ENCODE peak calls at places on chromosomes 12 and 14, in six cellular contexts. Q is stimulated activated CD4-positive, alpha-beta T cell treated with anti-CD3 and anti-CD28 coated beads, Interleukin-2, amount 100 ng/mL, for 24 hours; D is left cardiac atrium; O is caudate nucleus; F is GM04504; Y is PC-3. V is an unnamed sample.
A peak's percentile ranks its signal among the peaks of the same experiment; 100 is the strongest.

GRCh38 chr12:9367828-9368227 is 159.6 kb upstream of the PZP start:
- DNase-seq in Q (no peak), D (no peak), O (no peak), F (no peak), Y (no peak), V (no peak)

GRCh38 chr14:71551291-71551955 is 380.8 kb upstream of the RGS6 start:
- DNase-seq in Q (no peak), D (no peak), O (no peak), F (peak; percentile 78), Y (no peak), V (no peak)

GRCh38 chr14:37253905-37254304 is 56.2 kb downstream of the MIPOL1 start:
- DNase-seq in Q (no peak), D (peak; percentile 31), O (no peak), F (peak; percentile 28), Y (peak; percentile 94), V (no peak)

GRCh38 chr12:93453633-93454032 is 11.9 kb upstream of the UBE2N start:
- DNase-seq in Q (no peak), D (no peak), O (no peak), F (no peak), Y (no peak), V (no peak)

GRCh38 chr14:100858838-100859220 is 32.9 kb downstream of the MEG3 start:
- DNase-seq in Q (no peak), D (no peak), O (no peak), F (no peak), Y (no peak), V (no peak)

GRCh38 chr14:58923751-58924405 is 264.6 kb upstream of the DAAM1 start:
- DNase-seq in Q (no peak), D (no peak), O (no peak), F (no peak), Y (no peak), V (no peak)

GRCh38 chr14:32224731-32225377 is 21.8 kb upstream of the RNU6-8 start:
- DNase-seq in Q (peak; percentile 13), D (no peak), O (peak; percentile 15), F (no peak), Y (peak; percentile 73), V (peak; percentile 63)

GRCh38 chr12:41190360-41190759 is 2.2 kb downstream of the PDZRN4 start:
- DNase-seq in Q (no peak), D (no peak), O (peak; percentile 35), F (no peak), Y (peak; percentile 44), V (peak; percentile 33)

GRCh38 chr14:69712637-69713088 is 54.3 kb upstream of the SRSF5 start:
- DNase-seq in Q (no peak), D (peak; percentile 54), O (no peak), F (no peak), Y (no peak), V (peak; percentile 77)

GRCh38 chr12:132474237-132474741 is 15.7 kb upstream of the FBRSL1 start:
- DNase-seq in Q (no peak), D (no peak), O (no peak), F (no peak), Y (no peak), V (no peak)

GRCh38 chr14:90426663-90427062 is 29.8 kb downstream of the CALM1 start:
- DNase-seq in Q (no peak), D (peak; percentile 74), O (no peak), F (no peak), Y (no peak), V (peak; percentile 34)

GRCh38 chr12:113852273-113852672 is 113.9 kb downstream of the RBM19 start:
- DNase-seq in Q (no peak), D (no peak), O (no peak), F (no peak), Y (no peak), V (peak; percentile 24)

GRCh38 chr14:87111741-87112140 is 881.2 kb downstream of the GALC start:
- DNase-seq in Q (no peak), D (no peak), O (no peak), F (no peak), Y (no peak), V (peak; percentile 40)

GRCh38 chr14:76836029-76836630 is 9.9 kb downstream of the LRRC74A start:
- DNase-seq in Q (no peak), D (no peak), O (peak; percentile 9), F (no peak), Y (no peak), V (no peak)

GRCh38 chr14:37587881-37588666 is 7.0 kb downstream of the FOXA1 start:
- DNase-seq in Q (no peak), D (peak; percentile 12), O (no peak), F (no peak), Y (peak; percentile 57), V (peak; percentile 56)

GRCh38 chr12:89497467-89497866 is 27.1 kb downstream of the GALNT4 start:
- DNase-seq in Q (no peak), D (no peak), O (no peak), F (no peak), Y (no peak), V (no peak)

GRCh38 chr12:19912996-19913395 is 455.3 kb upstream of the PDE3A start:
- DNase-seq in Q (no peak), D (peak; percentile 21), O (no peak), F (no peak), Y (no peak), V (no peak)

GRCh38 chr12:50635857-50636256 is 128.0 kb upstream of the ATF1 start:
- DNase-seq in Q (no peak), D (no peak), O (no peak), F (no peak), Y (no peak), V (no peak)

V was measured in COR-L47.